ENCODE peak calls at places on chromosomes 1 and 21, in five cellular contexts. G is suprapubic skin, Y is AG09309, K is GM12864, E is fibroblast of pulmonary artery. C is an unnamed sample.

GRCh38 chr1:245831518-245831917 is 675.6 kb downstream of the SMYD3 start:
- DNase-seq in G (no peak), Y (no peak), K (no peak), E (no peak), C (no peak)

GRCh38 chr1:150567341-150567716 is 12.1 kb downstream of the MCL1 start:
- DNase-seq in G (peak; percentile 44), Y (no peak), K (peak; percentile 93), E (no peak), C (no peak)

GRCh38 chr1:40332695-40333094 is 15.6 kb upstream of the COL9A2 start:
- DNase-seq in G (no peak), Y (no peak), K (no peak), E (no peak), C (no peak)

GRCh38 chr1:182910143-182910542 is 42.8 kb downstream of the SHCBP1L start:
- DNase-seq in G (no peak), Y (no peak), K (no peak), E (no peak), C (no peak)

GRCh38 chr1:57966751-57967406 is 543.0 kb upstream of the DAB1 start:
- DNase-seq in G (no peak), Y (no peak), K (no peak), E (peak; percentile 1), C (peak; percentile 3)

GRCh38 chr1:15756143-15757015 is 2.2 kb upstream of the FBLIM1 start:
- DNase-seq in G (no peak), Y (no peak), K (no peak), E (no peak), C (no peak)

GRCh38 chr1:184881941-184882648 is 92.2 kb downstream of the NIBAN1 start:
- DNase-seq in G (no peak), Y (peak; percentile 58), K (peak; percentile 8), E (peak; percentile 91), C (no peak)

GRCh38 chr21:39651206-39651605 is 38.5 kb downstream of the B3GALT5 start:
- DNase-seq in G (no peak), Y (no peak), K (no peak), E (no peak), C (no peak)

GRCh38 chr21:22393324-22393723 is 1395.1 kb downstream of the NCAM2 start:
- DNase-seq in G (no peak), Y (no peak), K (no peak), E (no peak), C (no peak)

GRCh38 chr1:184866991-184867788 is 107.1 kb downstream of the NIBAN1 start:
- DNase-seq in G (no peak), Y (peak; percentile 96), K (peak; percentile 87), E (peak; percentile 98), C (peak; percentile 76)

GRCh38 chr21:26389971-26390641 is 183.0 kb downstream of the CYYR1 start:
- DNase-seq in G (no peak), Y (peak; percentile 47), K (no peak), E (peak; percentile 41), C (peak; percentile 77)

GRCh38 chr1:225861834-225862580 is 20.2 kb downstream of the TMEM63A start:
- DNase-seq in G (no peak), Y (no peak), K (no peak), E (no peak), C (no peak)

GRCh38 chr1:226882631-226883409 is 12.4 kb downstream of the PSEN2 start:
- DNase-seq in G (no peak), Y (no peak), K (peak; percentile 83), E (no peak), C (peak; percentile 25)

DNA sequence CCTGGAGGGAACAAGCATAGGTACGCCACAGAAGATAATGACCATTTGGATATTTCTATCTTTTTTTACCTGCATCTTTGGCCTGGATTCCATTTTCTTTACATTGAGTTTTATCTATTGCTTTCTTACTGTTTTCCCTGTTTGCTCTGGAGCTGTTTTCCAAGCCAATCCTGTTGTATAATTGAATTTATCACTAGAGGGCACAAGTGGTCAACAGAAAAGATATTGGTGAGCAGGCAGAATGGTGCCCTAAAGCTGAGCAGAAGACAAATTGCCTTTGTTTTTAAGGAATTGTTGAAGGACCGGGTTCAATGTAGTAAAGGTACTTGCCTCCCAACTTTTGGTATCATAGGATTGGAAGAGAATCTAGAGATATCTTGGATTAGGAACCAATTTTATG is 152.8 kb downstream of the PPP1R12B start:
- DNase-seq in G (no peak), Y (no peak), K (no peak), E (peak; percentile 70), C (no peak)
- TF ChIP-seq CTCF in G (peak; percentile 35), Y (peak; percentile 46), K (peak; percentile 27), E (peak; percentile 45), C (peak; percentile 56)

GRCh38 chr1:77831566-77831965 is 52.1 kb downstream of the MIGA1 start:
- DNase-seq in G (no peak), Y (no peak), K (no peak), E (peak; percentile 52), C (no peak)
- H3K4me3 ChIP-seq in G (no peak overlapping the region), Y (no peak overlapping the region), K (no peak overlapping the region), E (no peak overlapping the region), C (no peak overlapping the region)

GRCh38 chr1:111202707-111203623 is 2.5 kb upstream of the DENND2D start:
- DNase-seq in G (no peak), Y (no peak), K (no peak), E (no peak), C (no peak)
- TF ChIP-seq CTCF in G (no peak), Y (no peak), K (peak; percentile 4), E (no peak), C (no peak)

DNA sequence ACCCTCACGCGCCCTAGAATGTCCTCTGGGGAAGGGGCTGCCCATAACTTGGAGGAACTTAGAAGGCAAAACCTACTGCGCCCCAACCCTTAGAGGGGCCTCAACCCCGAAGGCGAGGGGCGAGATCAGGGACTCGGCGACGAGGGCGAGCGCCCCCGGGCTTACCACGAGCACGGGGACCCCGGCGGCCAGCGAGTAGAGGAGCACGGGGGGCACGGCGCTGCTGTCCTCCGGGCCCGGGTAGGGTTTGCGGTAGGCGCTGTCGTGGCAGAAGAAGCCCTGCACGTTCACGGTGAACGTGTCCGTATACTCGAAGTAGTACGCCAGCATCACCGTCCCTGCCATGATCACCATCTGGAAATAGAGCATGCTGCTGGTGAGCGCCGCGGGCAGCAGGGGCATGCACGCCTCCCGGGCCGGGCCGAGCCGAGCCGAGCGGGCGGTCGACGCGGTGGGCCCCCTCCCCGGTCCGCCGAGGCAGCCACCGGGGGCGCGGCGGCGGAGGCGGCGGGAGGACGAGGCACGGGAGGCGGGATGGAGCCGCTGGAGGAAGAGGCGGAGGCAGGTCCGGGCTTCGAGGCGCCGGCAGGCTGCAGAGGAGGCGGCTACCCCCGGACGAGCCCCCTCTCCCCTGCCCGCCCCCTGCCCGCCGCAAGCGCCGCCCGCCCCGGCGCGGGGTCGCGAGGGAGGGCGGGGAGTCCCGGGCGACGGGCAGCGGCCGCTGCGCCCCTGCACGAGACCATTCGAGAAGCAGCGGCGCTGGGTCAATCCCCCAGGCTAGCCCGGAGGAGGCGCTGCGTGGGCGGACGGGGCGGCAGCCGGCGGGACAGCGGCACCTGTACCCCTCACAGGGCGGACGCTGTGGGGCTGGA is at the start of gene PLPPR5:
- DNase-seq in G (no peak), Y (no peak), K (no peak), E (peak; percentile 26), C (no peak)
- H3K4me3 ChIP-seq in G (peak within 1 kb of the TSS; percentile 56), Y (peak within 1 kb of the TSS; percentile 53), K (no peak within 1 kb of the TSS), E (peak within 1 kb of the TSS; percentile 33), C (peak within 1 kb of the TSS; percentile 65)

DNA sequence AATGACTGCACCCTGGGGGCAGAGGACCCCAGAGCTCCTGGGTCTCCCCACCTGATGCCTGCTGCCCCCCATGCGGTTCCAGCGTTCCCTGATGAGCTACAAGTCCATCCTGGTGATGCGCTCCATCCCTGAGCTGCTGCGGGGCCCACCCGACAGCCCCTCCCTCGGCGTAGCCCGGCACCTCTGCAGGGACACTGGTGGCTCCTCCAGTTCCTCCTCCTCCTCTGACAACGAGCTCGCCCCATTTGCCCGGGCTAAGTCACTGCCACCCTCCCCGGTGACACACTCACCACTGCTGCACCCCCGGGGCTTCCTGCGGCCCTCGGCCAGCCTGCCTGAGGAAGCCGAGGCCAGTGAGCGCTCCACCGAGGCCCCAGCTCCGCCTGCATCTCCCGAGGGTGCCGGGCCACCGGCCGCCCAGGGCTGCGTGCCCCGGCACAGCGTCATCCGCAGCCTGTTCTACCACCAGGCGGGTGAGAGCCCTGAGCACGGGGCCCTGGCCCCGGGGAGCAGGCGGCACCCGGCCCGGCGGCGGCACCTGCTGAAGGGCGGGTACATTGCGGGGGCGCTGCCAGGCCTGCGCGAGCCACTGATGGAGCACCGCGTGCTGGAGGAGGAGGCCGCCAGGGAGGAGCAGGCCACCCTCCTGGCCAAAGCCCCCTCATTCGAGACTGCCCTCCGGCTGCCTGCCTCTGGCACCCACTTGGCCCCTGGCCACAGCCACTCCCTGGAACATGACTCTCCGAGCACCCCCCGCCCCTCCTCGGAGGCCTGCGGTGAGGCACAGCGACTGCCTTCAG is 35.5 kb downstream of the TRIM11 start:
- DNase-seq in G (peak; percentile 58), Y (no peak), K (no peak), E (no peak), C (no peak)
- TF ChIP-seq CTCF in G (no peak), Y (no peak), K (no peak), E (no peak), C (no peak)

GRCh38 chr1:41882496-41882895 is 36.2 kb downstream of the HIVEP3 start:
- DNase-seq in G (no peak), Y (no peak), K (no peak), E (no peak), C (no peak)
- H3K4me3 ChIP-seq in G (no peak overlapping the region), Y (no peak overlapping the region), K (no peak overlapping the region), E (no peak overlapping the region), C (no peak overlapping the region)

DNA sequence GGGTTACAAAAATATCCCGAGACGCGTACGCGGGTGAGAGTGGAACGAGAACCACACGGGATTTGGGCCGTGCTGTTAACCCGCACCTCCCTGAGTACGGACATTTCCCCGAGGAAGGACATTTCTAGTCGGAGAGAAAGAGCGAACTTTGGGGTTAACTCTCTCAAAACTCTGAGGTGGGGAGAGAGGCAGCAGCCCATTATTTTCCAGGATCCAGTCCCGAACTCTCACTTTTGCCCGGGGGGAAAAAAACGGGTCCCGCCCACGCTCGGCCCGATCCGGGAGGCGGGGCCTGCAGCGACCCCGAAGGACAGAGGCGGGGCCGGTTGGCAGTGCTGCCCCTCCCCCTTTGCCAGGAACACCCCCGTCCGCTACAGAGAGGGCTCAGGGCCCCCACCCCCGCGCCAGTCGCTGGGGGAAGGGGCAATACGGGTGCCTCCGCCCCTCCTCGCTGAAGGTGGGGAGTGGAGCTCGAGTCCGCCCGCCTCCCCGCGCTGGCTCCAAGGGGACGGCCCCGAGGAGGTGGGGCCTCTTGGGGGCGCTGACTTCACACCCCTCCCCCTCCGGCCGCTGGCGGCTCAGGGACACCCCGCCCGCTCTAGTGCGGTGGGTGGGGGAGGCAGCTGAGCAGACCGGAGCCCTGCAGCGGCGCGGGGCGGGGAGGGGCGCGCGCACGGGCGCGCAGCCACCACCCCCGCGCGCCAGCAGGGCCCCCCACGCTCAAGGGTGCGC is 722 bp downstream of the NUCKS1 start:
- DNase-seq in G (peak; percentile 97), Y (peak; percentile 74), K (peak; percentile 73), E (peak; percentile 97), C (peak; percentile 36)
- TF ChIP-seq CTCF in G (no peak), Y (no peak), K (no peak), E (no peak), C (no peak)

GRCh38 chr21:45056917-45057560 is 17.3 kb upstream of the ADARB1 start:
- DNase-seq in G (no peak), Y (no peak), K (no peak), E (no peak), C (no peak)

GRCh38 chr21:45055861-45056260 is 18.5 kb upstream of the ADARB1 start:
- DNase-seq in G (no peak), Y (no peak), K (no peak), E (no peak), C (no peak)

GRCh38 chr21:45057886-45058285 is 16.5 kb upstream of the ADARB1 start:
- DNase-seq in G (no peak), Y (no peak), K (no peak), E (no peak), C (no peak)

GRCh38 chr21:45054927-45055612 is 19.3 kb upstream of the ADARB1 start:
- DNase-seq in G (no peak), Y (no peak), K (no peak), E (no peak), C (no peak)

GRCh38 chr21:45056505-45056904 is 17.9 kb upstream of the ADARB1 start:
- DNase-seq in G (no peak), Y (no peak), K (no peak), E (no peak), C (no peak)
- H3K4me3 ChIP-seq in G (no peak overlapping the region), Y (no peak overlapping the region), K (no peak overlapping the region), E (no peak overlapping the region), C (no peak overlapping the region)